ENCODE peak calls at places on chromosomes 12 and 14, in five cellular contexts. H, O, X, I and U are unnamed samples.
A peak's percentile ranks its signal among the peaks of the same experiment; 100 is the strongest.

GRCh38 chr14:61219673-61220072 is 61.5 kb downstream of the TMEM30B start:
- DNase-seq in H (peak; percentile 42), O (peak; percentile 54), X (no peak), I (no peak), U (no peak)

GRCh38 chr12:114306646-114307045 is 99.3 kb downstream of the TBX5 start:
- DNase-seq in H (peak; percentile 40), O (peak; percentile 27), X (no peak), I (no peak), U (no peak)

GRCh38 chr12:98208846-98209245 is 306.5 kb upstream of the TMPO start:
- DNase-seq in H (no peak), O (no peak), X (no peak), I (no peak), U (no peak)

GRCh38 chr12:45981075-45981837 is 9.1 kb downstream of the SCAF11 start:
- DNase-seq in H (no peak), O (no peak), X (no peak), I (peak; percentile 2), U (no peak)

GRCh38 chr12:56908136-56908535 is 26.1 kb downstream of the SDR9C7 start:
- DNase-seq in H (no peak), O (no peak), X (no peak), I (no peak), U (no peak)

GRCh38 chr12:27555928-27556778 is 32.1 kb downstream of the PPFIBP1 start:
- DNase-seq in H (peak; percentile 60), O (peak; percentile 69), X (no peak), I (no peak), U (no peak)

GRCh38 chr14:86799244-86799647 is 1193.7 kb downstream of the GALC start:
- DNase-seq in H (peak; percentile 97), O (peak; percentile 99), X (no peak), I (peak; percentile 58), U (no peak)

GRCh38 chr14:71716371-71716770 is 215.9 kb upstream of the RGS6 start:
- DNase-seq in H (no peak), O (peak; percentile 42), X (no peak), I (no peak), U (no peak)

GRCh38 chr12:24955389-24955788 is 6.5 kb upstream of the BCAT1 start:
- DNase-seq in H (no peak), O (no peak), X (no peak), I (no peak), U (no peak)

GRCh38 chr14:54692261-54692861 is 125.4 kb downstream of the SAMD4A start:
- DNase-seq in H (no peak), O (peak; percentile 69), X (no peak), I (no peak), U (no peak)

GRCh38 chr12:115313929-115314328 is 630.0 kb upstream of the TBX3 start:
- DNase-seq in H (peak; percentile 41), O (peak; percentile 75), X (no peak), I (no peak), U (no peak)

GRCh38 chr12:5497329-5498058 is 65.6 kb downstream of the NTF3 start:
- DNase-seq in H (no peak), O (no peak), X (no peak), I (no peak), U (no peak)

GRCh38 chr12:126295652-126296051 is 1230.4 kb downstream of the AACS start:
- DNase-seq in H (no peak), O (no peak), X (no peak), I (no peak), U (no peak)

GRCh38 chr14:54976316-54976715 is 50.6 kb downstream of the WDHD1 start:
- DNase-seq in H (peak; percentile 71), O (peak; percentile 86), X (no peak), I (no peak), U (no peak)

DNA sequence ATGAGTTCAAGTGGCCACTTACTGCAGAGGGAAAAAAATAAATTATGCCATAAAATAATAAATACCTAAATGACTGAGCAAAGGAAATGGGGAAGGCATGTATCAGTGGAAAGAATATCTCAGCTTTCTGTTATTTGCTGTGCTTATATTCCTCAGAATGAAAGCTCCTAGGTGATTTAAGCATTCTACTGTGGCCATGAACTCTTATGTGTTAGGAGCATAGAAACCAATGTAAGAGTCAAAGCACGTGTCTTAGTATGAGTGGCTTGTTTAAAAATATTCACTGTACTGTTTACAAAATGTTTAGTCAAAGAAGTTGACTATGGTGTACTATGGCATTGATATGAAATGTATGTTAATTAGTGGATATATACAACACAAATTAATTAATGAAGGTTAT is 59.0 kb upstream of the RTL1 start:
- DNase-seq in H (no peak), O (no peak), X (no peak), I (no peak), U (no peak)
- TF ChIP-seq CTCF in H (no peak), O (no peak), X (no peak), I (no peak), U (no peak)

GRCh38 chr12:19421503-19422282 is 17.6 kb upstream of the AEBP2 start:
- DNase-seq in H (no peak), O (no peak), X (no peak), I (no peak), U (no peak)
- TF ChIP-seq CTCF in H (no peak), O (no peak), X (no peak), I (no peak), U (no peak)

GRCh38 chr12:63844391-63845341 is at the start of gene SRGAP1:
- DNase-seq in H (peak; percentile 86), O (peak; percentile 87), X (peak; percentile 90), I (peak; percentile 61), U (peak; percentile 87)
- TF ChIP-seq CTCF in H (peak; percentile 44), O (peak; percentile 39), X (peak; percentile 11), I (no peak), U (no peak)

GRCh38 chr12:76375939-76376338 is 27.7 kb upstream of the BBS10 start:
- DNase-seq in H (no peak), O (peak; percentile 26), X (no peak), I (no peak), U (no peak)

GRCh38 chr12:76375470-76375869 is 27.3 kb upstream of the BBS10 start:
- DNase-seq in H (no peak), O (no peak), X (no peak), I (no peak), U (no peak)

GRCh38 chr12:76379261-76379660 is 31.0 kb upstream of the BBS10 start:
- DNase-seq in H (no peak), O (no peak), X (no peak), I (no peak), U (no peak)

DNA sequence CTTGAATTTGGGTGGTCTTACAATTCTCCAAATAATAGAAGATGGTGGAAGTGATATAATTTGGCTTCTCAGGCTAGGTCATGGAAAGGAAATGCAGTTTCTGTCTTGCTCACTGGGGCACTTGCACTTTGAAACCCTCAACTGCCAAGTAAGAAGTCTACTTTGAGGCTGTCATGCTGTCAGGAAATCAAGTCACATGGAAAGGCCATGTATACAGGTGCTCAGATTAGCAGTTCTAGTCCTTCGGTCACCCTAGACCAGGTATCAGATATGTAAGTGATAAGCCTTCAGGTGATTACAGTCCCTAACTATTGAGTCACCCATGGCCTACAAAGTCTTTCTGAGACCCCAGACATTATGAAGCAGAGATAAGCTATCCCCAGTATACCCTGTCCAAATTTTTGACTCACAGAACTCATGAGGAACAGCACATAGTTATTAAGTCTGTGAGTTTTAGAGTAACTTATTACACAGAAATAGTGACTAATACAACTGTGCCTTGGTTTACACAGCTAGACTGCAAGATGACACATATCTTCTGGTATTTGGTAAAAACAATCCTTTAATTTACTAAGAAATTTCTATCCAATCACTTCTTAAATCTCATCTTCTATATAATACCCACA is 26.3 kb upstream of the BBS10 start:
- DNase-seq in H (peak; percentile 17), O (no peak), X (no peak), I (peak; percentile 9), U (no peak)
- TF ChIP-seq CTCF in H (no peak), O (no peak), X (no peak), I (no peak), U (no peak)

GRCh38 chr12:9940370-9940769 is 8.2 kb upstream of the CLEC2A start:
- DNase-seq in H (peak; percentile 17), O (peak; percentile 4), X (no peak), I (no peak), U (no peak)
- TF ChIP-seq CTCF in H (peak; percentile 44), O (peak; percentile 41), X (no peak), I (no peak), U (no peak)

GRCh38 chr14:74425525-74426201 is 347 bp downstream of the SYNDIG1L start:
- DNase-seq in H (no peak), O (no peak), X (peak; percentile 69), I (peak; percentile 54), U (peak; percentile 79)

GRCh38 chr14:74427651-74428050 is 1.6 kb upstream of the SYNDIG1L start:
- DNase-seq in H (no peak), O (no peak), X (peak; percentile 15), I (no peak), U (no peak)

GRCh38 chr14:74424606-74425005 is 1.4 kb downstream of the SYNDIG1L start:
- DNase-seq in H (no peak), O (no peak), X (peak; percentile 29), I (no peak), U (no peak)

GRCh38 chr14:74429221-74429691 is 3.2 kb upstream of the SYNDIG1L start:
- DNase-seq in H (no peak), O (no peak), X (no peak), I (no peak), U (no peak)

GRCh38 chr14:74426202-74426582 is at the start of gene SYNDIG1L:
- DNase-seq in H (no peak), O (no peak), X (peak; percentile 57), I (no peak), U (no peak)
- TF ChIP-seq CTCF in H (no peak), O (no peak), X (no peak), I (no peak), U (no peak)

GRCh38 chr12:33247625-33248024 is 192.0 kb downstream of the SYT10 start:
- DNase-seq in H (no peak), O (no peak), X (no peak), I (no peak), U (no peak)

GRCh38 chr12:33251548-33251947 is 188.1 kb downstream of the SYT10 start:
- DNase-seq in H (no peak), O (no peak), X (no peak), I (no peak), U (no peak)

GRCh38 chr12:33253123-33253522 is 186.5 kb downstream of the SYT10 start:
- DNase-seq in H (no peak), O (no peak), X (no peak), I (no peak), U (no peak)

GRCh38 chr12:33245459-33245858 is 194.2 kb downstream of the SYT10 start:
- DNase-seq in H (no peak), O (no peak), X (no peak), I (no peak), U (no peak)

GRCh38 chr12:33248364-33248763 is 191.3 kb downstream of the SYT10 start:
- DNase-seq in H (no peak), O (no peak), X (no peak), I (no peak), U (no peak)
- TF ChIP-seq CTCF in H (no peak), O (no peak), X (no peak), I (no peak), U (no peak)